ENCODE peak calls at places on chromosomes 7 and 10, in seven cellular contexts. I, H, K, C, V, Q and U are unnamed samples. For H3K4me1, the result is how much of the 10 kb centered on the place peaks cover.

GRCh38 chr7:74271742-74272141 is 17.5 kb upstream of the CLIP2 start:
- DNase-seq in I (no peak), H (no peak), K (no peak), C (peak), V (no peak), Q (no peak), U (no peak)

GRCh38 chr7:37833107-37833817 is 15.1 kb upstream of the NME8 start:
- DNase-seq in I (no peak), H (peak), K (peak), C (peak), V (peak), Q (peak), U (peak)

GRCh38 chr10:96651998-96652431 is 65.2 kb upstream of the TM9SF3 start:
- DNase-seq in I (no peak), H (no peak), K (no peak), C (peak), V (no peak), Q (no peak), U (no peak)

GRCh38 chr10:103470755-103471653 is 8.0 kb downstream of the CALHM3 start:
- DNase-seq in I (no peak), H (no peak), K (peak), C (peak), V (no peak), Q (no peak), U (peak)

GRCh38 chr10:128596906-128597305 is 470.7 kb upstream of the MKI67 start:
- DNase-seq in I (no peak), H (no peak), K (no peak), C (no peak), V (no peak), Q (no peak), U (no peak)

GRCh38 chr10:48684792-48685651 is at the start of gene WDFY4:
- DNase-seq in I (no peak), H (no peak), K (no peak), C (peak), V (no peak), Q (no peak), U (no peak)

GRCh38 chr7:76080211-76080610 is 32.3 kb downstream of the MDH2 start:
- DNase-seq in I (no peak), H (no peak), K (no peak), C (no peak), V (no peak), Q (no peak), U (no peak)

GRCh38 chr7:149216402-149216801 is 21.1 kb downstream of the ZNF282 start:
- DNase-seq in I (no peak), H (no peak), K (no peak), C (no peak), V (no peak), Q (no peak), U (no peak)

GRCh38 chr7:45033261-45033930 is 33.4 kb downstream of the CCM2 start:
- DNase-seq in I (no peak), H (no peak), K (no peak), C (no peak), V (no peak), Q (no peak), U (peak)

GRCh38 chr7:105975770-105976428 is 12.8 kb downstream of the CDHR3 start:
- DNase-seq in I (no peak), H (no peak), K (no peak), C (no peak), V (no peak), Q (no peak), U (no peak)

GRCh38 chr7:103574536-103574935 is 128.5 kb upstream of the SLC26A5 start:
- DNase-seq in I (no peak), H (no peak), K (no peak), C (no peak), V (no peak), Q (no peak), U (no peak)

GRCh38 chr7:156490021-156490800 is 150.4 kb upstream of the RNF32 start:
- DNase-seq in I (no peak), H (no peak), K (no peak), C (no peak), V (no peak), Q (no peak), U (no peak)

GRCh38 chr7:139758388-139758787 is 19.4 kb downstream of the HIPK2 start:
- DNase-seq in I (no peak), H (no peak), K (no peak), C (no peak), V (no peak), Q (no peak), U (no peak)

GRCh38 chr7:55325371-55325792 is 39.8 kb upstream of the LANCL2 start:
- DNase-seq in I (no peak), H (no peak), K (peak), C (no peak), V (peak), Q (no peak), U (peak)

GRCh38 chr7:149289856-149290255 is 27.9 kb downstream of the ZNF783 start:
- DNase-seq in I (no peak), H (no peak), K (no peak), C (no peak), V (no peak), Q (no peak), U (peak)

GRCh38 chr7:138307633-138308032 is 152.4 kb upstream of the TRIM24 start:
- DNase-seq in I (no peak), H (no peak), K (no peak), C (no peak), V (no peak), Q (no peak), U (no peak)

GRCh38 chr7:50982626-50983025 is 199.9 kb upstream of the GRB10 start:
- DNase-seq in I (no peak), H (no peak), K (no peak), C (no peak), V (no peak), Q (peak), U (no peak)

GRCh38 chr10:31622993-31623392 is 304.0 kb downstream of the ZEB1 start:
- DNase-seq in I (no peak), H (no peak), K (no peak), C (no peak), V (no peak), Q (no peak), U (peak)

GRCh38 chr7:44059219-44060090 is 5.9 kb downstream of the PGAM2 start:
- DNase-seq in I (no peak), H (no peak), K (no peak), C (no peak), V (peak), Q (no peak), U (peak)

GRCh38 chr7:114414151-114415053 is at the start of gene FOXP2:
- DNase-seq in I (no peak), H (no peak), K (no peak), C (no peak), V (no peak), Q (peak), U (no peak)

GRCh38 chr10:5889624-5890518 is at the start of the genes ANKRD16 and FBH1:
- DNase-seq in I (peak), H (peak), K (peak), C (peak), V (peak), Q (peak), U (peak)

GRCh38 chr10:68230268-68230667 is 1.6 kb downstream of the ATOH7 start:
- DNase-seq in I (no peak), H (no peak), K (no peak), C (no peak), V (no peak), Q (no peak), U (no peak)

GRCh38 chr7:42348627-42349026 is 111.6 kb upstream of the GLI3 start:
- DNase-seq in I (no peak), H (no peak), K (no peak), C (no peak), V (no peak), Q (no peak), U (no peak)

GRCh38 chr7:68865351-68865885 is 732.9 kb upstream of the AUTS2 start:
- DNase-seq in I (no peak), H (no peak), K (no peak), C (no peak), V (no peak), Q (no peak), U (no peak)

GRCh38 chr10:26334932-26335573 is 103.1 kb upstream of the APBB1IP start:
- DNase-seq in I (peak), H (peak), K (peak), C (peak), V (no peak), Q (peak), U (peak)

GRCh38 chr7:129864042-129864441 is 88.7 kb downstream of the UBE2H start:
- DNase-seq in I (no peak), H (no peak), K (peak), C (no peak), V (peak), Q (no peak), U (no peak)

GRCh38 chr7:34544621-34545020 is 113.4 kb upstream of the NPSR1 start:
- DNase-seq in I (no peak), H (no peak), K (no peak), C (no peak), V (no peak), Q (no peak), U (no peak)

GRCh38 chr7:7157887-7158271 is 24.5 kb upstream of the C1GALT1 start:
- DNase-seq in I (no peak), H (no peak), K (no peak), C (no peak), V (no peak), Q (no peak), U (no peak)

GRCh38 chr7:96187735-96188622 is 133.9 kb downstream of the SLC25A13 start:
- DNase-seq in I (no peak), H (peak), K (no peak), C (no peak), V (peak), Q (no peak), U (no peak)

GRCh38 chr7:130490287-130490686 is 1.6 kb upstream of the MEST start:
- DNase-seq in I (no peak), H (no peak), K (no peak), C (no peak), V (no peak), Q (no peak), U (peak)

GRCh38 chr10:89301721-89302445 is at the start of gene IFIT2:
- DNase-seq in I (peak), H (peak), K (peak), C (peak), V (peak), Q (peak), U (peak)

GRCh38 chr10:49653530-49653929 is 25.9 kb upstream of the C10orf53 start:
- DNase-seq in I (no peak), H (no peak), K (no peak), C (no peak), V (no peak), Q (no peak), U (no peak)

GRCh38 chr7:29968683-29969457 is 20.7 kb downstream of the SCRN1 start:
- DNase-seq in I (no peak), H (no peak), K (no peak), C (no peak), V (no peak), Q (no peak), U (peak)

GRCh38 chr10:119474606-119475005 is 67.9 kb downstream of the RGS10 start:
- DNase-seq in I (no peak), H (no peak), K (no peak), C (no peak), V (no peak), Q (no peak), U (no peak)

GRCh38 chr7:21883069-21883468 is 62.6 kb downstream of the CDCA7L start:
- DNase-seq in I (no peak), H (no peak), K (no peak), C (no peak), V (no peak), Q (no peak), U (no peak)

GRCh38 chr10:35574924-35575352 is 30.2 kb upstream of the GJD4 start:
- DNase-seq in I (no peak), H (no peak), K (no peak), C (no peak), V (no peak), Q (no peak), U (peak)

GRCh38 chr7:24341677-24342076 is 57.7 kb downstream of the NPY start:
- DNase-seq in I (no peak), H (peak), K (no peak), C (no peak), V (no peak), Q (no peak), U (no peak)

GRCh38 chr10:11215468-11215867 is 197.8 kb downstream of the CELF2 start:
- DNase-seq in I (no peak), H (no peak), K (no peak), C (no peak), V (no peak), Q (no peak), U (no peak)

GRCh38 chr7:93697901-93698300 is 123.4 kb upstream of the CALCR start:
- DNase-seq in I (no peak), H (no peak), K (no peak), C (no peak), V (no peak), Q (no peak), U (no peak)

DNA sequence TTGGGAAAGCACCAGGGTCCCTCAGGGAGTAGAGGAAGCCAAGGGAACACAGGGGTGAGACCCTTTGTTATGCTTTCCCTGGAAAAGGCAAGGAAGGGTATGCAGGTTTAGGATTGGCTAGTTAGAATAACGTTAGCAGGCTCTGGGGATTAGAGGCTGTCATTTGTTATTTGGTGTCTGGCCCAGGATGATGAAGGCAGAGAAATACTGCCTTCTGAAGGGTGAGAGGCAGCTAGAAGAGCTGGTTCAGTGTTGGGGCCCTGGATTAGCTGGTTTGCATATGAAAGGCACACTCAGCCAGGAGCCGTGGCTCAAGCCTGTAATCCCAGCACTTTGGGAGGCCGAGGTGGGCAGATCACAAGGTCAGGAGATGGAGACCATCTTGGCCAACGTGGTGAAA is 3.0 kb upstream of the PILRA start:
- DNase-seq in I (no peak), H (no peak), K (no peak), C (no peak), V (no peak), Q (no peak), U (no peak)
- H3K4me1 ChIP-seq in I (under half), H (under half), K (under half), C (half or more), V (under half), Q (under half), U (under half)

GRCh38 chr10:78301481-78301880 is 267.8 kb downstream of the RPS24 start:
- DNase-seq in I (no peak), H (no peak), K (no peak), C (no peak), V (no peak), Q (no peak), U (no peak)

GRCh38 chr10:78302989-78303854 is 269.6 kb downstream of the RPS24 start:
- DNase-seq in I (peak), H (peak), K (peak), C (peak), V (peak), Q (peak), U (peak)

GRCh38 chr10:78301891-78302738 is 268.5 kb downstream of the RPS24 start:
- DNase-seq in I (no peak), H (no peak), K (no peak), C (peak), V (no peak), Q (peak), U (peak)

GRCh38 chr10:78304091-78305045 is 270.7 kb downstream of the RPS24 start:
- DNase-seq in I (no peak), H (no peak), K (no peak), C (no peak), V (no peak), Q (no peak), U (no peak)

GRCh38 chr10:78302739-78302988 is 269.0 kb downstream of the RPS24 start:
- DNase-seq in I (no peak), H (no peak), K (no peak), C (no peak), V (no peak), Q (no peak), U (no peak)
- TF ChIP-seq CTCF in I (no peak), H (no peak), K (no peak), C (no peak), V (no peak), Q (no peak), U (no peak)

GRCh38 chr10:132589015-132589414 is 51.4 kb downstream of the INPP5A start:
- DNase-seq in I (no peak), H (no peak), K (no peak), C (no peak), V (no peak), Q (no peak), U (peak)

GRCh38 chr10:132590094-132590751 is 52.6 kb downstream of the INPP5A start:
- DNase-seq in I (no peak), H (no peak), K (no peak), C (no peak), V (no peak), Q (no peak), U (peak)

GRCh38 chr10:132589681-132590080 is 52.1 kb downstream of the INPP5A start:
- DNase-seq in I (no peak), H (no peak), K (no peak), C (no peak), V (no peak), Q (no peak), U (peak)

GRCh38 chr10:132591166-132591971 is 53.8 kb downstream of the INPP5A start:
- DNase-seq in I (no peak), H (no peak), K (peak), C (no peak), V (no peak), Q (peak), U (peak)

DNA sequence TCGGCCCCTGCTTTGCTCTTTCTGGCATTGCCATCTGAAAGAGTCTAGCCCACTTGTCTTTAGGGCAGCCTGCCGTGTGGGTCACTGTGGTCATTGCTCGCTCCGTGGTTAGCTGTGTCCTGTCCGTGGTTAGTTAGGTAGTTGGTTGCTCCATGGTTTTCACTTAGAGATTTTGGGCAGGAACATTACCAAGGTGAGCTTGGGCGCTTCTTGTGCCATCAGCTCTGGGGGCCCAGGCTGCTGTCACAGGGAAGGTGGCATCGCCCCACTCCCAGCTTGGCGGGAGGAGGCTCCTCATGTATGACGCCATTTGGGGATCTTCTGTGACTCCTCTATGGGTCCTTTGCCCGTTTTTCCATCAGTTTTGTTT is 53.1 kb downstream of the INPP5A start:
- DNase-seq in I (no peak), H (no peak), K (no peak), C (no peak), V (no peak), Q (no peak), U (peak)
- H3K4me1 ChIP-seq in I (under half), H (under half), K (half or more), C (under half), V (under half), Q (under half), U (under half)

GRCh38 chr10:92757066-92757716 is 67.4 kb downstream of the HHEX start:
- DNase-seq in I (no peak), H (peak), K (peak), C (peak), V (peak), Q (peak), U (peak)
- TF ChIP-seq CTCF in I (no peak), H (peak), K (no peak), C (peak), V (no peak), Q (no peak), U (peak)

GRCh38 chr7:1087952-1088920 is at the start of gene GPER1:
- DNase-seq in I (no peak), H (no peak), K (peak), C (peak), V (peak), Q (no peak), U (peak)
- H3K4me1 ChIP-seq in I (under half), H (under half), K (under half), C (under half), V (under half), Q (under half), U (under half)

GRCh38 chr7:2071133-2071832 is 161.5 kb downstream of the MAD1L1 start:
- DNase-seq in I (no peak), H (no peak), K (no peak), C (no peak), V (no peak), Q (no peak), U (no peak)

GRCh38 chr7:2072042-2072441 is 160.7 kb downstream of the MAD1L1 start:
- DNase-seq in I (no peak), H (no peak), K (no peak), C (peak), V (no peak), Q (no peak), U (no peak)

GRCh38 chr7:2074694-2075093 is 158.1 kb downstream of the MAD1L1 start:
- DNase-seq in I (no peak), H (no peak), K (no peak), C (no peak), V (no peak), Q (no peak), U (no peak)

GRCh38 chr7:2070151-2070763 is 162.5 kb downstream of the MAD1L1 start:
- DNase-seq in I (no peak), H (no peak), K (no peak), C (no peak), V (no peak), Q (no peak), U (peak)

DNA sequence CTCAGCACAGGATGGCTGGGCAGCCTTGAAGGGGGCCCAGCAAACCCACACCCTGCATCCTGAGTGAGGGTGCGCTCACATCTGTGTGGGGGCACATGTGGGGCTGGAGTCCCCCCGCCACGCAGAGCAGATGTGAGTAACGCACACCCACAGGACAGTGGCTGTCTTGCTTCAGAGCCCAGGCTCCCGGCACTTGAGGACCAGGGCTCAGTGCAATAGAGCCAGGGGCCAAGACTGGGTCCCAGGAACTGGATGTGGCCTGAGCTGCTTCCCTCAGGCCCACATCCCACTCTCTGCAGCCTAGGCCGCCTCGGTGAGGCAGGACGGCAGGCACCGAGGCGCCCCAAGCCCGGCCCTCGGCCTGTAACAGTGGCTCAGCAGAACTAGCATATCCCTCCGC is 159.9 kb downstream of the MAD1L1 start:
- DNase-seq in I (no peak), H (no peak), K (no peak), C (no peak), V (no peak), Q (no peak), U (no peak)
- TF ChIP-seq CTCF in I (no peak), H (no peak), K (no peak), C (no peak), V (no peak), Q (no peak), U (no peak)